ENCODE peak calls at places on chromosomes 4 and X, in five cellular contexts. I is left ventricle myocardium inferior; Y is CD4-positive, alpha-beta T cell; T is kidney tubule cell; G is ovary. N is an unnamed sample.

GRCh38 chr4:47065099-47065498 is 33.7 kb downstream of the GABRB1 start:
- DNase-seq in I (no peak), G (no peak), Y (no peak), T (no peak), N (no peak)

GRCh38 chrX:155535866-155536265 is 76.9 kb downstream of the TMLHE start:
- DNase-seq in G (no peak), I (no peak), T (peak; percentile 57), Y (no peak), N (peak; percentile 45)

GRCh38 chrX:76454456-76454927 is 27.0 kb downstream of the MAGEE1 start:
- DNase-seq in I (no peak), G (no peak), Y (no peak), T (peak; percentile 32), N (peak; percentile 11)

GRCh38 chrX:136639506-136640176 is 8.3 kb upstream of the CD40LG start:
- DNase-seq in T (no peak), Y (no peak), G (no peak), I (no peak), N (peak; percentile 17)

GRCh38 chr4:36823199-36823967 is 421.2 kb upstream of the NWD2 start:
- DNase-seq in G (no peak), I (no peak), T (no peak), Y (no peak), N (no peak)

GRCh38 chrX:70422886-70423336 is at the start of gene GDPD2:
- DNase-seq in T (peak; percentile 62), I (no peak), G (no peak), Y (no peak), N (peak; percentile 27)

GRCh38 chr4:76197971-76198410 is 15.6 kb downstream of the SCARB2 start:
- DNase-seq in I (peak; percentile 44), T (peak; percentile 53), Y (no peak), G (peak; percentile 63), N (no peak)

GRCh38 chr4:508675-509373 is 9.8 kb downstream of the PIGG start:
- DNase-seq in G (no peak), T (no peak), I (no peak), Y (no peak), N (no peak)

GRCh38 chrX:75547783-75548182 is 24.9 kb upstream of the ZDHHC15 start:
- DNase-seq in Y (no peak), G (peak; percentile 48), T (peak; percentile 12), I (peak; percentile 39), N (no peak)

GRCh38 chr4:1207603-1208265 is 35.4 kb upstream of the SPON2 start:
- DNase-seq in G (peak; percentile 93), Y (peak; percentile 28), T (no peak), I (peak; percentile 76), N (no peak)

GRCh38 chr4:12881945-12882589 is 602.1 kb downstream of the RAB28 start:
- DNase-seq in I (no peak), Y (no peak), G (no peak), T (no peak), N (no peak)

GRCh38 chr4:29861307-29861706 is 858.9 kb upstream of the PCDH7 start:
- DNase-seq in I (no peak), T (no peak), G (no peak), Y (no peak), N (peak; percentile 18)

GRCh38 chr4:145891958-145892357 is 46.7 kb downstream of the ZNF827 start:
- DNase-seq in Y (no peak), G (no peak), T (no peak), I (no peak), N (no peak)

GRCh38 chr4:125827338-125828074 is 512.8 kb downstream of the FAT4 start:
- DNase-seq in I (no peak), G (no peak), T (no peak), Y (no peak), N (no peak)

GRCh38 chrX:68762649-68763268 is 66.1 kb upstream of the EFNB1 start:
- DNase-seq in G (no peak), T (no peak), I (no peak), Y (no peak), N (no peak)